ENCODE peak calls at places on chromosomes 4 and X, in six cellular contexts. U is naive thymus-derived CD8-positive, alpha-beta T cell; D is endodermal cell; F is neural crest cell; K is fibroblast of mammary gland; X is EL. Y is an unnamed sample.
A peak's percentile ranks its signal among the peaks of the same experiment; 100 is the strongest.

GRCh38 chrX:124217289-124218251 is 114.9 kb upstream of the TEX13D start:
- DNase-seq in D (peak; percentile 63), U (peak; percentile 30), K (no peak), X (peak; percentile 67), F (peak; percentile 63), Y (peak; percentile 58)

GRCh38 chr4:110352670-110353442 is 123.1 kb upstream of the ENPEP start:
- DNase-seq in D (no peak), X (no peak), K (no peak), F (no peak), U (no peak), Y (no peak)

GRCh38 chr4:108139089-108139488 is 29.6 kb downstream of the LEF1 start:
- DNase-seq in D (no peak), K (no peak), F (no peak), X (no peak), U (no peak), Y (no peak)

GRCh38 chrX:1507511-1508463 is 29.2 kb downstream of the P2RY8 start:
- DNase-seq in F (no peak), X (no peak), U (no peak), K (no peak), D (no peak), Y (peak; percentile 49)

GRCh38 chr4:100289530-100289888 is 99.2 kb upstream of the DDIT4L start:
- DNase-seq in F (no peak), D (no peak), X (peak; percentile 59), U (no peak), K (no peak), Y (no peak)

GRCh38 chr4:78018271-78019049 is 38.7 kb upstream of the FRAS1 start:
- DNase-seq in F (no peak), X (no peak), U (no peak), K (no peak), D (no peak), Y (no peak)

GRCh38 chr4:108466936-108467902 is 153.2 kb upstream of the RPL34 start:
- DNase-seq in U (no peak), X (peak; percentile 80), D (no peak), F (no peak), K (peak; percentile 89), Y (peak; percentile 27)

GRCh38 chrX:17585006-17585405 is 152.3 kb upstream of the SCML1 start:
- DNase-seq in F (no peak), K (no peak), X (no peak), D (no peak), U (no peak), Y (no peak)

GRCh38 chrX:72340046-72340445 is 34.3 kb upstream of the CITED1 start:
- DNase-seq in F (no peak), U (no peak), D (no peak), K (no peak), X (no peak), Y (no peak)

GRCh38 chr4:90442619-90443018 is 315.4 kb downstream of the CCSER1 start:
- DNase-seq in F (no peak), X (no peak), D (no peak), K (no peak), U (no peak), Y (no peak)

GRCh38 chr4:15776871-15777648 is 1.1 kb upstream of the CD38 start:
- DNase-seq in K (no peak), X (no peak), U (no peak), F (no peak), D (no peak), Y (no peak)

GRCh38 chr4:114027596-114027995 is 48.1 kb upstream of the ARSJ start:
- DNase-seq in F (no peak), D (no peak), U (no peak), X (no peak), K (no peak), Y (no peak)

GRCh38 chrX:11352296-11352741 is 59.1 kb downstream of the AMELX start:
- DNase-seq in K (peak; percentile 65), X (peak; percentile 26), F (no peak), U (no peak), D (no peak), Y (no peak)

GRCh38 chr4:53859305-53859704 is 205.1 kb downstream of the CHIC2 start:
- DNase-seq in U (no peak), F (no peak), K (no peak), X (no peak), D (no peak), Y (no peak)

GRCh38 chr4:22237155-22237751 is 278.6 kb downstream of the ADGRA3 start:
- DNase-seq in F (peak; percentile 39), K (peak; percentile 8), D (peak; percentile 93), U (peak; percentile 45), X (peak; percentile 31), Y (peak; percentile 56)

GRCh38 chrX:74382613-74383012 is 38.7 kb upstream of the SLC16A2 start:
- DNase-seq in D (peak; percentile 90), F (peak; percentile 54), K (peak; percentile 76), U (peak; percentile 25), X (peak; percentile 88), Y (peak; percentile 51)

GRCh38 chrX:65241059-65241721 is 264.9 kb upstream of the ZC4H2 start:
- DNase-seq in X (no peak), D (peak; percentile 44), K (no peak), U (no peak), F (no peak), Y (no peak)

GRCh38 chr4:26049447-26049846 is 135.4 kb downstream of the SMIM20 start:
- DNase-seq in K (no peak), D (no peak), F (no peak), U (no peak), X (no peak), Y (no peak)